ENCODE peak calls at places on chromosomes 16 and 17, in ten cellular contexts. F is heart left ventricle; A is aorta; R is ovary; X is effector memory CD4-positive, alpha-beta T cell; I is CD8-positive, alpha-beta T cell; N is kidney; P is psoas muscle; T is neural progenitor cell; W is uterus. K is an unnamed sample.

GRCh38 chr16:11308493-11309283 is 27.6 kb upstream of the PRM1 start:
- DNase-seq in F (no peak), A (no peak), R (no peak), X (no peak), I (no peak), N (peak; percentile 93), P (no peak), T (peak; percentile 24), W (no peak), K (no peak)

GRCh38 chr16:1821861-1822611 is 4.6 kb downstream of the HAGH start:
- DNase-seq in F (no peak), A (no peak), R (no peak), X (no peak), I (no peak), N (no peak), P (no peak), T (no peak), W (no peak), K (no peak)

GRCh38 chr17:73231363-73231762 is 30.3 kb downstream of the CPSF4L start:
- DNase-seq in F (no peak), A (no peak), R (no peak), X (no peak), I (no peak), N (no peak), P (no peak), T (no peak), W (no peak), K (no peak)

GRCh38 chr16:4613636-4614570 is 785 bp downstream of the UBALD1 start:
- DNase-seq in F (no peak), A (no peak), R (no peak), X (no peak), I (no peak), N (peak; percentile 86), P (peak; percentile 49), T (peak; percentile 70), W (no peak), K (no peak)

GRCh38 chr17:46182961-46183360 is 10.3 kb downstream of the KANSL1 start:
- DNase-seq in F (no peak), A (no peak), R (no peak), X (no peak), I (no peak), N (no peak), P (no peak), T (peak; percentile 31), W (no peak), K (no peak)

GRCh38 chr17:44795928-44796327 is 34.2 kb downstream of the GJC1 start:
- DNase-seq in F (no peak), A (no peak), R (no peak), X (no peak), I (no peak), N (peak; percentile 28), P (no peak), T (no peak), W (no peak), K (no peak)

GRCh38 chr17:41464682-41465081 is 2.5 kb downstream of the KRT32 start:
- DNase-seq in F (no peak), A (no peak), R (peak; percentile 71), X (no peak), I (no peak), N (no peak), P (peak; percentile 35), T (no peak), W (peak; percentile 90), K (no peak)

GRCh38 chr16:79067600-79067999 is 532.9 kb downstream of the MAF start:
- DNase-seq in F (no peak), A (no peak), R (no peak), X (no peak), I (no peak), N (no peak), P (no peak), T (no peak), W (no peak), K (no peak)

GRCh38 chr17:31724026-31724425 is 135.0 kb downstream of the COPRS start:
- DNase-seq in F (no peak), A (no peak), R (no peak), X (no peak), I (no peak), N (no peak), P (no peak), T (no peak), W (no peak), K (no peak)

DNA sequence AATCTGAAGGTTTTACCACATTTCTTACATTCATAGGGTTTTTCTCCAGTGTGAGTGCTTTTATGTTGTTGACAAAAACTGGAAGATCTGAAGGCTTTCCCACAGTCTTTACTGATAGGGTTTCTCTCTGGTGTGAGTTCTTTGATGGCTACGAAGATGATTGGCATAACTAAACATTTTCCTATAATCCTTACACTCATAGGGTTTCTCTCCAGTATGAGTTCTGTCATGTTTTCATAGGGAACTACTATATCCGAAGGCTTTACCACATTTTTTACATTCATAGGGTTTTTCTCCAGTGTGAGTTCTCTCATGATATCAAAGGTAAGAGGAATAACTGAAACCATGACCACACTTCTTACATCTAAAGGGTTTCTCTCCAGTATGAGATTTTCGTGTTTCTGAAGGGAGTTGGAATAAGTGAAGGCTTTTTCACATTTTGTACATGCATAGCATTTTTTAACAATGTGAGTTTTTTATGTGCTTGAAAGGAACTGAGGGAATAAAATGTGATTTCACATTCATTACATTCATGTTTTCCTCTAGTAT is 1987.7 kb downstream of the TP53TG3F start:
- DNase-seq in F (no peak), A (no peak), R (no peak), X (no peak), I (no peak), N (no peak), P (no peak), T (no peak), W (no peak), K (no peak)
- H3K9me3 ChIP-seq in F (no peaks in the 10 kb centered on the region), A (peaks cover 2% of the 10 kb centered on the region), R (no peaks in the 10 kb centered on the region), X (peaks cover 8% of the 10 kb centered on the region), I (no peaks in the 10 kb centered on the region), N (peaks cover 24% of the 10 kb centered on the region), P (peaks cover 23% of the 10 kb centered on the region), T (peaks cover 22% of the 10 kb centered on the region), W (no peaks in the 10 kb centered on the region), K (no peaks in the 10 kb centered on the region)

DNA sequence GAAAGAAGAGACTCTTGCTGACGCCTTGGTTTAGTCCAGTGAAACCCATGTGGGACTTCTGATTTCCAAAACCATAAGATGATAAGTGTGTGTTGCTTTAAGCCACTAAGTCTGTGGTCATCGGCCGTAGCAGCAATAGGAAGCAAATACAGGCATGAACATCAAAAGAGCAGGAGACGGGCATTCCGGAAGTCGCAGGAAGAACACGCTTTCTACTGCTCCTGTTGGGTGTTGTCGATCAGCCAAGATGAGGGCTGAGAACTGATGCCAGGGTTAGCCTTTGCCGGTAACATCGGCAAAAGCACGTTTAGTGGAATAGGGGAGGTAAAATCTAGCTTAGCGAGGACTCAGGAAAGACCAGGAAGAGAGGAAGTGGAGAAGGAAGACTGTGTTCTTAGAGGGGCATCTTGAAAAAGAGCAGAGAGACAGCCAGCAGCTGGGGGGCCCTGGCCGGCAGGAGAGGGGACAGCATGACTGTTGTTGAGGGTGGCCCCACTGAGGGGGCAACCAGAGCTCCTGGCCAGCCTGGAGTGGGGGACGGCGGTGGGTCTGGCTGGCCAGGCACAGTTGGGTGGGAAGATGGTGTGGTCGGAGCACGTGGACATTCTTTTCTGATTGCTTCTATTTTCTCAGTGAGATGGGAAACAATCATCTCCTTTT is 109.7 kb downstream of the METRNL start:
- DNase-seq in F (no peak), A (no peak), R (no peak), X (no peak), I (no peak), N (peak; percentile 55), P (no peak), T (no peak), W (no peak), K (no peak)
- H3K9me3 ChIP-seq in F (no peaks in the 10 kb centered on the region), A (no peaks in the 10 kb centered on the region), R (no peaks in the 10 kb centered on the region), X (no peaks in the 10 kb centered on the region), I (no peaks in the 10 kb centered on the region), N (no peaks in the 10 kb centered on the region), P (no peaks in the 10 kb centered on the region), T (no peaks in the 10 kb centered on the region), W (no peaks in the 10 kb centered on the region), K (no peaks in the 10 kb centered on the region)

GRCh38 chr16:54699656-54700055 is 231.0 kb upstream of the IRX5 start:
- DNase-seq in F (no peak), A (no peak), R (no peak), X (no peak), I (no peak), N (no peak), P (no peak), T (no peak), W (no peak), K (no peak)

GRCh38 chr16:54693864-54694263 is 236.8 kb upstream of the IRX5 start:
- DNase-seq in F (no peak), A (no peak), R (no peak), X (no peak), I (no peak), N (no peak), P (no peak), T (no peak), W (no peak), K (no peak)

GRCh38 chr16:54697677-54698076 is 233.0 kb upstream of the IRX5 start:
- DNase-seq in F (no peak), A (no peak), R (no peak), X (no peak), I (no peak), N (no peak), P (no peak), T (no peak), W (no peak), K (no peak)

GRCh38 chr16:54690710-54691109 is 240.0 kb upstream of the IRX5 start:
- DNase-seq in F (no peak), A (no peak), R (no peak), X (no peak), I (no peak), N (no peak), P (no peak), T (no peak), W (no peak), K (no peak)

GRCh38 chr16:54694651-54695050 is 236.0 kb upstream of the IRX5 start:
- DNase-seq in F (no peak), A (no peak), R (no peak), X (no peak), I (no peak), N (no peak), P (no peak), T (no peak), W (no peak), K (no peak)
- H3K9me3 ChIP-seq in F (no peaks in the 10 kb centered on the region), A (peaks cover 4% of the 10 kb centered on the region), R (no peaks in the 10 kb centered on the region), X (no peaks in the 10 kb centered on the region), I (no peaks in the 10 kb centered on the region), N (no peaks in the 10 kb centered on the region), P (no peaks in the 10 kb centered on the region), T (no peaks in the 10 kb centered on the region), W (no peaks in the 10 kb centered on the region), K (no peaks in the 10 kb centered on the region)

DNA sequence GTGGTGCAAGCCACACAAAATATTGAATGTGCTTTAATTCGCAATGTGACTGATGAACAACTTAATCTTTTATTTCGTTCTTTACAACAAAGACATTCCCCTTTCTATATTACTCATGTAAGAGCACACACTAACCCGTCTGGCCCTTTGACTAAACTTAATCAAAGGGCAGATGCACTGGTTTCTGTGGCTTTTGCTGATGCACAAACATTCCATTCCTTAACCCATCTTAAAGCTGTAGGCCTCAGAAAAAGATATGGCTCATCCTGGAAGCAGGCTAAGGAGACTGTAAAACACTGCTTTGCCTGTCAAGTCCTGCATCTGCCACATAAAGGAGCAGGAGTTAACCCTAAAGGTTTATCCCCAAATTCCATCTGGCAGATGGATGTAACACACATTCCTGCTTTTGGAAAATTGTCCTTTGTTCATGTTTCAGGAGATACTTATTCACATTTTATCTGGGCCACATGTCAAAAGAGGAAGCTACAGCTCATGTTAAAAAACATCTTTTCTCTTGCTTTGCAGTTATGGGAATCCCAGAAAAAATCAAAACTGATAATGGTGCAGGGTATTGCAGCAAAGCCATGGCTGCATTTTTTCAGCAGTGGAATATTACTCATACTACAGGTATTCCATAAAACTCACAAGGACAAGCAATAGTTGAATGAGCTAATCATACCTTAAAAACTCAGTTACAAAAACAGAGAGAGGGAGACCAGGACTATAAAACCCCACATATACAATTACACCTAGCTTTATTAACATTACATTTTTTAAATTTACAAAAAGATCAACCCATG is 137.2 kb downstream of the AHSP start:
- DNase-seq in F (no peak), A (no peak), R (no peak), X (no peak), I (no peak), N (no peak), P (no peak), T (no peak), W (no peak), K (no peak)
- H3K9me3 ChIP-seq in F (no peaks in the 10 kb centered on the region), A (no peaks in the 10 kb centered on the region), R (no peaks in the 10 kb centered on the region), X (no peaks in the 10 kb centered on the region), I (no peaks in the 10 kb centered on the region), N (no peaks in the 10 kb centered on the region), P (no peaks in the 10 kb centered on the region), T (peaks cover 9% of the 10 kb centered on the region), W (no peaks in the 10 kb centered on the region), K (no peaks in the 10 kb centered on the region)